ENCODE peak calls at places on chromosomes 11 and 22, in six cellular contexts. One of them, this sample, is unnamed.

GRCh38 chr22:43885786-43886185 is 6.0 kb downstream of the PNPLA5 start:
- DNase-seq in foreskin fibroblast: no peak
- DNase-seq in fibroblast of pulmonary artery: no peak
- DNase-seq in neural progenitor cell: no peak
- DNase-seq in AG09309: no peak
- DNase-seq in PC-3: no peak
- DNase-seq in this sample: no peak

GRCh38 chr11:11567862-11568650 is 53.7 kb downstream of the GALNT18 start:
- DNase-seq in fibroblast of pulmonary artery: no peak
- DNase-seq in AG09309: no peak
- DNase-seq in foreskin fibroblast: no peak
- DNase-seq in PC-3: peak; percentile 59
- DNase-seq in neural progenitor cell: no peak
- DNase-seq in this sample: no peak

GRCh38 chr11:69035150-69035958 is 13.4 kb upstream of the TPCN2 start:
- DNase-seq in fibroblast of pulmonary artery: no peak
- DNase-seq in neural progenitor cell: peak; percentile 31
- DNase-seq in foreskin fibroblast: no peak
- DNase-seq in AG09309: no peak
- DNase-seq in PC-3: no peak
- DNase-seq in this sample: no peak

GRCh38 chr22:46056169-46057041 is 79.4 kb upstream of the WNT7B start:
- DNase-seq in neural progenitor cell: no peak
- DNase-seq in fibroblast of pulmonary artery: no peak
- DNase-seq in PC-3: peak; percentile 36
- DNase-seq in foreskin fibroblast: no peak
- DNase-seq in AG09309: no peak
- DNase-seq in this sample: no peak

GRCh38 chr11:17775507-17776212 is 41.1 kb downstream of the KCNC1 start:
- DNase-seq in fibroblast of pulmonary artery: no peak
- DNase-seq in PC-3: no peak
- DNase-seq in neural progenitor cell: no peak
- DNase-seq in AG09309: no peak
- DNase-seq in foreskin fibroblast: no peak
- DNase-seq in this sample: no peak

GRCh38 chr11:134270250-134270714 is 5.9 kb upstream of the GLB1L3 start:
- DNase-seq in neural progenitor cell: peak; percentile 52
- DNase-seq in foreskin fibroblast: no peak
- DNase-seq in AG09309: no peak
- DNase-seq in PC-3: peak; percentile 52
- DNase-seq in fibroblast of pulmonary artery: no peak
- DNase-seq in this sample: peak; percentile 6

GRCh38 chr11:124277809-124278208 is 21.6 kb downstream of the OR8G5 start:
- DNase-seq in foreskin fibroblast: no peak
- DNase-seq in fibroblast of pulmonary artery: peak; percentile 16
- DNase-seq in AG09309: no peak
- DNase-seq in neural progenitor cell: peak; percentile 54
- DNase-seq in PC-3: no peak
- DNase-seq in this sample: no peak

GRCh38 chr11:16403448-16403803 is 47.1 kb upstream of the SOX6 start:
- DNase-seq in neural progenitor cell: no peak
- DNase-seq in fibroblast of pulmonary artery: no peak
- DNase-seq in AG09309: no peak
- DNase-seq in foreskin fibroblast: no peak
- DNase-seq in PC-3: no peak
- DNase-seq in this sample: no peak

GRCh38 chr11:70313945-70314344 is 43.5 kb downstream of the PPFIA1 start:
- DNase-seq in AG09309: no peak
- DNase-seq in PC-3: no peak
- DNase-seq in neural progenitor cell: no peak
- DNase-seq in foreskin fibroblast: no peak
- DNase-seq in fibroblast of pulmonary artery: no peak
- DNase-seq in this sample: no peak

GRCh38 chr11:71251761-71252433 is 480 bp downstream of the SHANK2 start:
- DNase-seq in fibroblast of pulmonary artery: no peak
- DNase-seq in AG09309: no peak
- DNase-seq in neural progenitor cell: peak; percentile 87
- DNase-seq in PC-3: peak; percentile 59
- DNase-seq in foreskin fibroblast: no peak
- DNase-seq in this sample: no peak

GRCh38 chr11:81993755-81994154 is 739.9 kb downstream of the FAM181B start:
- DNase-seq in PC-3: no peak
- DNase-seq in foreskin fibroblast: no peak
- DNase-seq in neural progenitor cell: no peak
- DNase-seq in fibroblast of pulmonary artery: no peak
- DNase-seq in AG09309: no peak
- DNase-seq in this sample: no peak

GRCh38 chr11:61187505-61188130 is 15.7 kb upstream of the PGA3 start:
- DNase-seq in foreskin fibroblast: peak; percentile 47
- DNase-seq in fibroblast of pulmonary artery: peak; percentile 85
- DNase-seq in neural progenitor cell: peak; percentile 90
- DNase-seq in AG09309: peak; percentile 25
- DNase-seq in PC-3: peak; percentile 91
- DNase-seq in this sample: peak; percentile 69

GRCh38 chr11:66087148-66087908 is 17.3 kb downstream of the PACS1 start:
- DNase-seq in fibroblast of pulmonary artery: no peak
- DNase-seq in foreskin fibroblast: no peak
- DNase-seq in PC-3: no peak
- DNase-seq in neural progenitor cell: no peak
- DNase-seq in AG09309: no peak
- DNase-seq in this sample: no peak

GRCh38 chr11:2893935-2894334 is 8.4 kb upstream of the CDKN1C start:
- DNase-seq in AG09309: no peak
- DNase-seq in neural progenitor cell: no peak
- DNase-seq in fibroblast of pulmonary artery: no peak
- DNase-seq in foreskin fibroblast: no peak
- DNase-seq in PC-3: no peak
- DNase-seq in this sample: no peak

GRCh38 chr11:95182397-95182796 is 48.6 kb downstream of the SESN3 start:
- DNase-seq in foreskin fibroblast: no peak
- DNase-seq in fibroblast of pulmonary artery: no peak
- DNase-seq in neural progenitor cell: no peak
- DNase-seq in AG09309: no peak
- DNase-seq in PC-3: no peak
- DNase-seq in this sample: no peak

GRCh38 chr11:279966-280761 is 2.0 kb downstream of the NLRP6 start:
- DNase-seq in PC-3: no peak
- DNase-seq in neural progenitor cell: no peak
- DNase-seq in foreskin fibroblast: peak; percentile 18
- DNase-seq in AG09309: no peak
- DNase-seq in fibroblast of pulmonary artery: peak; percentile 35
- DNase-seq in this sample: no peak

GRCh38 chr11:249062-249461 is 12.3 kb downstream of the PSMD13 start:
- DNase-seq in foreskin fibroblast: no peak
- DNase-seq in PC-3: no peak
- DNase-seq in fibroblast of pulmonary artery: no peak
- DNase-seq in AG09309: no peak
- DNase-seq in neural progenitor cell: no peak
- DNase-seq in this sample: no peak

GRCh38 chr11:26268980-26269660 is 62.8 kb upstream of the ANO3 start:
- DNase-seq in neural progenitor cell: no peak
- DNase-seq in PC-3: no peak
- DNase-seq in AG09309: no peak
- DNase-seq in fibroblast of pulmonary artery: no peak
- DNase-seq in foreskin fibroblast: no peak
- DNase-seq in this sample: no peak

GRCh38 chr11:37704791-37705190 is 1106.8 kb upstream of the RAG2 start:
- DNase-seq in neural progenitor cell: no peak
- DNase-seq in AG09309: no peak
- DNase-seq in foreskin fibroblast: no peak
- DNase-seq in PC-3: no peak
- DNase-seq in fibroblast of pulmonary artery: peak; percentile 32
- DNase-seq in this sample: no peak

GRCh38 chr11:65442952-65443351 is 20.4 kb downstream of the NEAT1 start:
- DNase-seq in PC-3: peak; percentile 2
- DNase-seq in AG09309: no peak
- DNase-seq in neural progenitor cell: no peak
- DNase-seq in foreskin fibroblast: no peak
- DNase-seq in fibroblast of pulmonary artery: peak; percentile 41
- DNase-seq in this sample: no peak

GRCh38 chr11:82771781-82772180 is 38.1 kb upstream of the FAM181B start:
- DNase-seq in fibroblast of pulmonary artery: no peak
- DNase-seq in PC-3: peak; percentile 63
- DNase-seq in foreskin fibroblast: no peak
- DNase-seq in AG09309: no peak
- DNase-seq in neural progenitor cell: no peak
- DNase-seq in this sample: no peak

GRCh38 chr11:117606211-117606610 is 190.8 kb downstream of the DSCAML1 start:
- DNase-seq in neural progenitor cell: no peak
- DNase-seq in PC-3: no peak
- DNase-seq in foreskin fibroblast: no peak
- DNase-seq in AG09309: no peak
- DNase-seq in fibroblast of pulmonary artery: no peak
- DNase-seq in this sample: no peak

GRCh38 chr11:70423523-70424505 is 25.5 kb downstream of the CTTN start:
- DNase-seq in foreskin fibroblast: peak; percentile 88
- DNase-seq in AG09309: peak; percentile 37
- DNase-seq in PC-3: peak; percentile 62
- DNase-seq in neural progenitor cell: peak; percentile 23
- DNase-seq in fibroblast of pulmonary artery: peak; percentile 89
- DNase-seq in this sample: peak; percentile 65

GRCh38 chr11:62061356-62062222 is 62.2 kb upstream of the INCENP start:
- DNase-seq in PC-3: peak; percentile 68
- DNase-seq in neural progenitor cell: no peak
- DNase-seq in fibroblast of pulmonary artery: peak; percentile 24
- DNase-seq in foreskin fibroblast: no peak
- DNase-seq in AG09309: no peak
- DNase-seq in this sample: no peak

GRCh38 chr11:71940561-71941219 is 11.8 kb downstream of the RNF121 start:
- DNase-seq in AG09309: no peak
- DNase-seq in foreskin fibroblast: peak; percentile 13
- DNase-seq in fibroblast of pulmonary artery: no peak
- DNase-seq in neural progenitor cell: peak; percentile 33
- DNase-seq in PC-3: no peak
- DNase-seq in this sample: no peak

DNA sequence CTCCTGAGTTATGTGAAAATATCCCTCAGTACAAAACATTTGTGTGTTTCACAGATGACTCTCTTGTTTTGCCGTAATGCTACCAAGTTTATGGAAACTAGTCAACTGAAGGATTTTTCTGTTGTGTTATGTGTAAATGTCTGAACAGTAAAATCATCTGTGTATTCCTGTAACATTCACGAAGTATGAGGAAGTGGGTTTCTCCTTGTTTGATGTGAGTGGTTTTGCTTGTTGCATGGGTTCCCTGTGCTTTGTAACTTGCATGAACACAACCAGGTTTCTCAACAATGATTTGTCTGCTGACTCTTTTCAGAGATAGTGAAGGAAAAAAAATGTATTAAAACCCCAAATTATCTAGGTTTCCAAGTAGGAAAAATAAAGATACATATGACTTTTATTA is 138.1 kb downstream of the PGR start:
- DNase-seq in neural progenitor cell: no peak
- DNase-seq in PC-3: no peak
- DNase-seq in fibroblast of pulmonary artery: no peak
- DNase-seq in AG09309: no peak
- DNase-seq in foreskin fibroblast: no peak
- DNase-seq in this sample: no peak
- H3K4me3 ChIP-seq in neural progenitor cell: no peak overlapping the region
- H3K4me3 ChIP-seq in PC-3: no peak overlapping the region
- H3K4me3 ChIP-seq in fibroblast of pulmonary artery: no peak overlapping the region
- H3K4me3 ChIP-seq in AG09309: no peak overlapping the region
- H3K4me3 ChIP-seq in foreskin fibroblast: no peak overlapping the region
- H3K4me3 ChIP-seq in this sample: no peak overlapping the region

GRCh38 chr11:20367313-20367948 is 3.9 kb downstream of the HTATIP2 start:
- DNase-seq in foreskin fibroblast: peak; percentile 83
- DNase-seq in AG09309: peak; percentile 62
- DNase-seq in neural progenitor cell: no peak
- DNase-seq in PC-3: peak; percentile 93
- DNase-seq in fibroblast of pulmonary artery: peak; percentile 88
- DNase-seq in this sample: peak; percentile 66
- H3K4me3 ChIP-seq in foreskin fibroblast: peak overlapping the region; percentile 5
- H3K4me3 ChIP-seq in AG09309: no peak overlapping the region
- H3K4me3 ChIP-seq in neural progenitor cell: no peak overlapping the region
- H3K4me3 ChIP-seq in PC-3: peak overlapping the region; percentile 49
- H3K4me3 ChIP-seq in fibroblast of pulmonary artery: peak overlapping the region; percentile 16
- H3K4me3 ChIP-seq in this sample: no peak overlapping the region

GRCh38 chr22:30304495-30305244 is 15.4 kb upstream of the CASTOR1 start:
- DNase-seq in AG09309: no peak
- DNase-seq in PC-3: peak; percentile 86
- DNase-seq in neural progenitor cell: no peak
- DNase-seq in fibroblast of pulmonary artery: no peak
- DNase-seq in foreskin fibroblast: no peak
- DNase-seq in this sample: no peak
- H3K4me3 ChIP-seq in AG09309: no peak overlapping the region
- H3K4me3 ChIP-seq in PC-3: peak overlapping the region; percentile 37
- H3K4me3 ChIP-seq in neural progenitor cell: no peak overlapping the region
- H3K4me3 ChIP-seq in fibroblast of pulmonary artery: no peak overlapping the region
- H3K4me3 ChIP-seq in foreskin fibroblast: no peak overlapping the region
- H3K4me3 ChIP-seq in this sample: no peak overlapping the region

GRCh38 chr11:43984519-43985385 is 42.3 kb downstream of the C11orf96 start:
- DNase-seq in fibroblast of pulmonary artery: no peak
- DNase-seq in PC-3: no peak
- DNase-seq in foreskin fibroblast: no peak
- DNase-seq in AG09309: no peak
- DNase-seq in neural progenitor cell: no peak
- DNase-seq in this sample: no peak
- H3K4me3 ChIP-seq in fibroblast of pulmonary artery: no peak overlapping the region
- H3K4me3 ChIP-seq in PC-3: no peak overlapping the region
- H3K4me3 ChIP-seq in foreskin fibroblast: no peak overlapping the region
- H3K4me3 ChIP-seq in AG09309: no peak overlapping the region
- H3K4me3 ChIP-seq in neural progenitor cell: no peak overlapping the region
- H3K4me3 ChIP-seq in this sample: no peak overlapping the region

DNA sequence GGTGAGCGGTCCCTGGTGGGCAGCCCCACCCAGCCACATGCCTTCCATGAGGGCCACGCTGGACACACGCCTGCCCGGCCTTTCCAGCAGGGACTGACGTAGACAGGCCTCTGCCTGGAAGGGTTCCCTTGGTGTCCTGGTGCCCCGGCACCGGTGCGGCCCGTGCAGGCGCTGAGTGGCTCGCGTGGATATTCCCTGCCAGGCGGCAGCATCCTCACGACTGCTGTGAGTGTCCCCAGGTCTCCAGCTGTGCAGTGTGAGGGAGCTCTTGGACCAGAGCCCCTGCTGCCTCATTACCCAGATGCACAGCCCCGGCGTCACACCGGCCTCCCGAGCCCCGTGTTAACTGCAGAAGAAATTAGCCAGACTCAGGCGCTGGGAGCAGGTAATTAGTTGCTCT is 1196.4 kb downstream of the BRD1 start:
- DNase-seq in neural progenitor cell: no peak
- DNase-seq in foreskin fibroblast: no peak
- DNase-seq in AG09309: no peak
- DNase-seq in PC-3: no peak
- DNase-seq in fibroblast of pulmonary artery: no peak
- DNase-seq in this sample: no peak
- H3K4me3 ChIP-seq in neural progenitor cell: no peak overlapping the region
- H3K4me3 ChIP-seq in foreskin fibroblast: no peak overlapping the region
- H3K4me3 ChIP-seq in AG09309: no peak overlapping the region
- H3K4me3 ChIP-seq in PC-3: no peak overlapping the region
- H3K4me3 ChIP-seq in fibroblast of pulmonary artery: no peak overlapping the region
- H3K4me3 ChIP-seq in this sample: no peak overlapping the region

This sample was measured in HFF-Myc.